ENCODE peak calls at places on chromosomes 11 and 22, in nine cellular contexts. One of them, this sample, is unnamed.

GRCh38 chr11:48063424-48063978 is 83.1 kb downstream of the PTPRJ start:
- DNase-seq in foreskin melanocyte: peak; percentile 72
- DNase-seq in HCEC 1CT: peak; percentile 97
- DNase-seq in ureter: no peak
- DNase-seq in astrocyte of the spinal cord: peak; percentile 97
- DNase-seq in mesenteric fat pad: no peak
- DNase-seq in KBM-7: no peak
- DNase-seq in cardiac fibroblast: peak; percentile 96
- DNase-seq in EL: peak; percentile 98
- DNase-seq in this sample: peak; percentile 87

GRCh38 chr11:68138256-68138655 is 17.1 kb upstream of the CHKA start:
- DNase-seq in foreskin melanocyte: no peak
- DNase-seq in HCEC 1CT: no peak
- DNase-seq in ureter: no peak
- DNase-seq in astrocyte of the spinal cord: no peak
- DNase-seq in mesenteric fat pad: no peak
- DNase-seq in KBM-7: no peak
- DNase-seq in cardiac fibroblast: no peak
- DNase-seq in EL: no peak
- DNase-seq in this sample: no peak

GRCh38 chr11:131932584-131933360 is 562.4 kb downstream of the NTM start:
- DNase-seq in foreskin melanocyte: no peak
- DNase-seq in HCEC 1CT: no peak
- DNase-seq in ureter: no peak
- DNase-seq in astrocyte of the spinal cord: no peak
- DNase-seq in mesenteric fat pad: no peak
- DNase-seq in KBM-7: no peak
- DNase-seq in cardiac fibroblast: no peak
- DNase-seq in EL: no peak
- DNase-seq in this sample: no peak

GRCh38 chr11:110317516-110317932 is 21.1 kb upstream of the RDX start:
- DNase-seq in foreskin melanocyte: peak; percentile 95
- DNase-seq in HCEC 1CT: no peak
- DNase-seq in ureter: no peak
- DNase-seq in astrocyte of the spinal cord: peak; percentile 37
- DNase-seq in mesenteric fat pad: no peak
- DNase-seq in KBM-7: no peak
- DNase-seq in cardiac fibroblast: peak; percentile 51
- DNase-seq in EL: no peak
- DNase-seq in this sample: peak; percentile 56

GRCh38 chr11:67120881-67121710 is 2.0 kb downstream of the KDM2A start:
- DNase-seq in foreskin melanocyte: peak; percentile 24
- DNase-seq in HCEC 1CT: peak; percentile 34
- DNase-seq in ureter: no peak
- DNase-seq in astrocyte of the spinal cord: peak; percentile 42
- DNase-seq in mesenteric fat pad: no peak
- DNase-seq in KBM-7: peak; percentile 76
- DNase-seq in cardiac fibroblast: peak; percentile 50
- DNase-seq in EL: peak; percentile 53
- DNase-seq in this sample: peak; percentile 20

GRCh38 chr22:49100316-49100715 is 727.4 kb downstream of the BRD1 start:
- DNase-seq in foreskin melanocyte: no peak
- DNase-seq in HCEC 1CT: no peak
- DNase-seq in ureter: no peak
- DNase-seq in astrocyte of the spinal cord: no peak
- DNase-seq in mesenteric fat pad: no peak
- DNase-seq in KBM-7: no peak
- DNase-seq in cardiac fibroblast: no peak
- DNase-seq in EL: no peak
- DNase-seq in this sample: no peak

GRCh38 chr11:83816572-83817187 is 530.5 kb upstream of the CCDC90B start:
- DNase-seq in foreskin melanocyte: no peak
- DNase-seq in HCEC 1CT: no peak
- DNase-seq in ureter: no peak
- DNase-seq in astrocyte of the spinal cord: peak; percentile 33
- DNase-seq in mesenteric fat pad: no peak
- DNase-seq in KBM-7: peak; percentile 10
- DNase-seq in cardiac fibroblast: peak; percentile 49
- DNase-seq in EL: no peak
- DNase-seq in this sample: no peak

GRCh38 chr11:46330154-46330886 is 16.9 kb upstream of the DGKZ start:
- DNase-seq in foreskin melanocyte: no peak
- DNase-seq in HCEC 1CT: no peak
- DNase-seq in ureter: no peak
- DNase-seq in astrocyte of the spinal cord: no peak
- DNase-seq in mesenteric fat pad: no peak
- DNase-seq in KBM-7: peak; percentile 57
- DNase-seq in cardiac fibroblast: no peak
- DNase-seq in EL: no peak
- DNase-seq in this sample: no peak

GRCh38 chr11:72000591-72000867 is 1.8 kb downstream of the IL18BP start:
- DNase-seq in foreskin melanocyte: no peak
- DNase-seq in HCEC 1CT: no peak
- DNase-seq in ureter: no peak
- DNase-seq in astrocyte of the spinal cord: no peak
- DNase-seq in mesenteric fat pad: no peak
- DNase-seq in KBM-7: no peak
- DNase-seq in cardiac fibroblast: no peak
- DNase-seq in EL: no peak
- DNase-seq in this sample: no peak

GRCh38 chr22:43326342-43326825 is 16.8 kb downstream of the SCUBE1 start:
- DNase-seq in foreskin melanocyte: no peak
- DNase-seq in HCEC 1CT: no peak
- DNase-seq in ureter: no peak
- DNase-seq in astrocyte of the spinal cord: no peak
- DNase-seq in mesenteric fat pad: no peak
- DNase-seq in KBM-7: no peak
- DNase-seq in cardiac fibroblast: no peak
- DNase-seq in EL: no peak
- DNase-seq in this sample: no peak

GRCh38 chr11:1392561-1392960 is 2.8 kb downstream of the BRSK2 start:
- DNase-seq in foreskin melanocyte: no peak
- DNase-seq in HCEC 1CT: no peak
- DNase-seq in ureter: no peak
- DNase-seq in astrocyte of the spinal cord: no peak
- DNase-seq in mesenteric fat pad: no peak
- DNase-seq in KBM-7: no peak
- DNase-seq in cardiac fibroblast: no peak
- DNase-seq in EL: no peak
- DNase-seq in this sample: no peak

GRCh38 chr22:49203863-49204598 is 623.6 kb downstream of the BRD1 start:
- DNase-seq in foreskin melanocyte: no peak
- DNase-seq in HCEC 1CT: no peak
- DNase-seq in ureter: peak; percentile 37
- DNase-seq in astrocyte of the spinal cord: no peak
- DNase-seq in mesenteric fat pad: peak; percentile 83
- DNase-seq in KBM-7: no peak
- DNase-seq in cardiac fibroblast: no peak
- DNase-seq in EL: no peak
- DNase-seq in this sample: no peak

GRCh38 chr11:125345706-125346561 is 150.1 kb downstream of the FEZ1 start:
- DNase-seq in foreskin melanocyte: peak; percentile 54
- DNase-seq in HCEC 1CT: peak; percentile 47
- DNase-seq in ureter: peak; percentile 85
- DNase-seq in astrocyte of the spinal cord: peak; percentile 92
- DNase-seq in mesenteric fat pad: no peak
- DNase-seq in KBM-7: peak; percentile 54
- DNase-seq in cardiac fibroblast: peak; percentile 91
- DNase-seq in EL: peak; percentile 51
- DNase-seq in this sample: peak; percentile 82

GRCh38 chr11:112082729-112083128 is 3.8 kb downstream of the TIMM8B start:
- DNase-seq in foreskin melanocyte: peak; percentile 84
- DNase-seq in HCEC 1CT: peak; percentile 90
- DNase-seq in ureter: no peak
- DNase-seq in astrocyte of the spinal cord: peak; percentile 44
- DNase-seq in mesenteric fat pad: no peak
- DNase-seq in KBM-7: no peak
- DNase-seq in cardiac fibroblast: peak; percentile 71
- DNase-seq in EL: peak; percentile 61
- DNase-seq in this sample: peak; percentile 54

GRCh38 chr11:18144243-18144642 is 11.9 kb downstream of the MRGPRX3 start:
- DNase-seq in foreskin melanocyte: no peak
- DNase-seq in HCEC 1CT: peak; percentile 78
- DNase-seq in ureter: no peak
- DNase-seq in astrocyte of the spinal cord: no peak
- DNase-seq in mesenteric fat pad: no peak
- DNase-seq in KBM-7: no peak
- DNase-seq in cardiac fibroblast: peak; percentile 40
- DNase-seq in EL: peak; percentile 27
- DNase-seq in this sample: peak; percentile 5

GRCh38 chr22:38238519-38239051 is 34.2 kb downstream of the TMEM184B start:
- DNase-seq in foreskin melanocyte: no peak
- DNase-seq in HCEC 1CT: peak; percentile 34
- DNase-seq in ureter: no peak
- DNase-seq in astrocyte of the spinal cord: peak; percentile 46
- DNase-seq in mesenteric fat pad: no peak
- DNase-seq in KBM-7: no peak
- DNase-seq in cardiac fibroblast: peak; percentile 78
- DNase-seq in EL: no peak
- DNase-seq in this sample: no peak

GRCh38 chr11:19978668-19979518 is 181.4 kb downstream of the DBX1 start:
- DNase-seq in foreskin melanocyte: no peak
- DNase-seq in HCEC 1CT: peak; percentile 76
- DNase-seq in ureter: peak; percentile 56
- DNase-seq in astrocyte of the spinal cord: peak; percentile 95
- DNase-seq in mesenteric fat pad: no peak
- DNase-seq in KBM-7: no peak
- DNase-seq in cardiac fibroblast: peak; percentile 91
- DNase-seq in EL: peak; percentile 82
- DNase-seq in this sample: peak; percentile 84

GRCh38 chr22:22201185-22201924 is 43.2 kb upstream of the VPREB1 start:
- DNase-seq in foreskin melanocyte: no peak
- DNase-seq in HCEC 1CT: peak; percentile 23
- DNase-seq in ureter: no peak
- DNase-seq in astrocyte of the spinal cord: no peak
- DNase-seq in mesenteric fat pad: no peak
- DNase-seq in KBM-7: peak; percentile 66
- DNase-seq in cardiac fibroblast: peak; percentile 62
- DNase-seq in EL: peak; percentile 16
- DNase-seq in this sample: no peak

GRCh38 chr11:5818245-5818865 is 9.6 kb downstream of the OR52N2 start:
- DNase-seq in foreskin melanocyte: no peak
- DNase-seq in HCEC 1CT: no peak
- DNase-seq in ureter: no peak
- DNase-seq in astrocyte of the spinal cord: no peak
- DNase-seq in mesenteric fat pad: no peak
- DNase-seq in KBM-7: peak; percentile 12
- DNase-seq in cardiac fibroblast: no peak
- DNase-seq in EL: no peak
- DNase-seq in this sample: no peak

GRCh38 chr22:37690901-37691504 is 4.9 kb downstream of the NOL12 start:
- DNase-seq in foreskin melanocyte: no peak
- DNase-seq in HCEC 1CT: no peak
- DNase-seq in ureter: no peak
- DNase-seq in astrocyte of the spinal cord: no peak
- DNase-seq in mesenteric fat pad: no peak
- DNase-seq in KBM-7: no peak
- DNase-seq in cardiac fibroblast: no peak
- DNase-seq in EL: no peak
- DNase-seq in this sample: no peak

GRCh38 chr11:45593992-45594391 is 71.4 kb downstream of the CHST1 start:
- DNase-seq in foreskin melanocyte: no peak
- DNase-seq in HCEC 1CT: no peak
- DNase-seq in ureter: no peak
- DNase-seq in astrocyte of the spinal cord: peak; percentile 3
- DNase-seq in mesenteric fat pad: no peak
- DNase-seq in KBM-7: peak; percentile 12
- DNase-seq in cardiac fibroblast: no peak
- DNase-seq in EL: no peak
- DNase-seq in this sample: no peak

GRCh38 chr11:131491503-131491902 is 121.1 kb downstream of the NTM start:
- DNase-seq in foreskin melanocyte: no peak
- DNase-seq in HCEC 1CT: no peak
- DNase-seq in ureter: no peak
- DNase-seq in astrocyte of the spinal cord: no peak
- DNase-seq in mesenteric fat pad: no peak
- DNase-seq in KBM-7: no peak
- DNase-seq in cardiac fibroblast: peak; percentile 1
- DNase-seq in EL: peak; percentile 15
- DNase-seq in this sample: peak; percentile 38

GRCh38 chr11:81331073-81331472 is 1402.6 kb downstream of the FAM181B start:
- DNase-seq in foreskin melanocyte: no peak
- DNase-seq in HCEC 1CT: no peak
- DNase-seq in ureter: no peak
- DNase-seq in astrocyte of the spinal cord: no peak
- DNase-seq in mesenteric fat pad: no peak
- DNase-seq in KBM-7: no peak
- DNase-seq in cardiac fibroblast: no peak
- DNase-seq in EL: no peak
- DNase-seq in this sample: no peak

GRCh38 chr11:121459413-121460041 is 6.8 kb upstream of the SORL1-AS1 start:
- DNase-seq in foreskin melanocyte: no peak
- DNase-seq in HCEC 1CT: no peak
- DNase-seq in ureter: no peak
- DNase-seq in astrocyte of the spinal cord: no peak
- DNase-seq in mesenteric fat pad: no peak
- DNase-seq in KBM-7: no peak
- DNase-seq in cardiac fibroblast: no peak
- DNase-seq in EL: no peak
- DNase-seq in this sample: no peak

GRCh38 chr11:446886-447285 is 3.2 kb upstream of the PTDSS2 start:
- DNase-seq in foreskin melanocyte: no peak
- DNase-seq in HCEC 1CT: no peak
- DNase-seq in ureter: no peak
- DNase-seq in astrocyte of the spinal cord: no peak
- DNase-seq in mesenteric fat pad: no peak
- DNase-seq in KBM-7: no peak
- DNase-seq in cardiac fibroblast: no peak
- DNase-seq in EL: no peak
- DNase-seq in this sample: no peak

GRCh38 chr22:22770280-22770871 is 117.2 kb upstream of the IGLL5 start:
- DNase-seq in foreskin melanocyte: peak; percentile 7
- DNase-seq in HCEC 1CT: peak; percentile 17
- DNase-seq in ureter: no peak
- DNase-seq in astrocyte of the spinal cord: peak; percentile 4
- DNase-seq in mesenteric fat pad: peak; percentile 55
- DNase-seq in KBM-7: peak; percentile 50
- DNase-seq in cardiac fibroblast: peak; percentile 55
- DNase-seq in EL: peak; percentile 37
- DNase-seq in this sample: peak; percentile 22

GRCh38 chr11:132943737-132944556 is 588.4 kb downstream of the OPCML start:
- DNase-seq in foreskin melanocyte: no peak
- DNase-seq in HCEC 1CT: no peak
- DNase-seq in ureter: no peak
- DNase-seq in astrocyte of the spinal cord: no peak
- DNase-seq in mesenteric fat pad: no peak
- DNase-seq in KBM-7: no peak
- DNase-seq in cardiac fibroblast: peak; percentile 3
- DNase-seq in EL: peak; percentile 27
- DNase-seq in this sample: no peak

GRCh38 chr11:102882389-102883024 is 7.7 kb upstream of the MMP12 start:
- DNase-seq in foreskin melanocyte: no peak
- DNase-seq in HCEC 1CT: peak; percentile 25
- DNase-seq in ureter: no peak
- DNase-seq in astrocyte of the spinal cord: peak; percentile 51
- DNase-seq in mesenteric fat pad: no peak
- DNase-seq in KBM-7: no peak
- DNase-seq in cardiac fibroblast: peak; percentile 89
- DNase-seq in EL: peak; percentile 60
- DNase-seq in this sample: peak; percentile 81

GRCh38 chr22:22076937-22077703 is 94.5 kb upstream of the TOP3B start:
- DNase-seq in foreskin melanocyte: no peak
- DNase-seq in HCEC 1CT: peak; percentile 68
- DNase-seq in ureter: no peak
- DNase-seq in astrocyte of the spinal cord: no peak
- DNase-seq in mesenteric fat pad: no peak
- DNase-seq in KBM-7: no peak
- DNase-seq in cardiac fibroblast: peak; percentile 69
- DNase-seq in EL: peak; percentile 9
- DNase-seq in this sample: peak; percentile 11

GRCh38 chr11:35305670-35306382 is 113.5 kb downstream of the SLC1A2 start:
- DNase-seq in foreskin melanocyte: no peak
- DNase-seq in HCEC 1CT: peak; percentile 67
- DNase-seq in ureter: no peak
- DNase-seq in astrocyte of the spinal cord: peak; percentile 65
- DNase-seq in mesenteric fat pad: no peak
- DNase-seq in KBM-7: peak; percentile 47
- DNase-seq in cardiac fibroblast: peak; percentile 53
- DNase-seq in EL: peak; percentile 50
- DNase-seq in this sample: peak; percentile 38

GRCh38 chr11:116719102-116719501 is 53.7 kb downstream of the BUD13 start:
- DNase-seq in foreskin melanocyte: no peak
- DNase-seq in HCEC 1CT: no peak
- DNase-seq in ureter: no peak
- DNase-seq in astrocyte of the spinal cord: no peak
- DNase-seq in mesenteric fat pad: no peak
- DNase-seq in KBM-7: no peak
- DNase-seq in cardiac fibroblast: no peak
- DNase-seq in EL: no peak
- DNase-seq in this sample: no peak

This sample was measured in brain microvascular endothelial cell.